ENCODE peak calls at places on chromosomes 11 and 22, in six cellular contexts. H is GM19239; M is psoas muscle; L is mammary epithelial cell; G is cardiac fibroblast; U is CD8-positive, alpha-beta memory T cell. D is an unnamed sample.

GRCh38 chr11:45530776-45531175 is 134.6 kb downstream of the CHST1 start:
- DNase-seq in L (no peak), H (no peak), U (no peak), M (no peak), G (no peak), D (no peak)

GRCh38 chr11:33742249-33742851 is 6.1 kb upstream of the CD59 start:
- DNase-seq in H (no peak), L (no peak), G (peak), U (peak), M (no peak), D (no peak)

GRCh38 chr22:37186228-37186996 is 1.6 kb downstream of the C1QTNF6 start:
- DNase-seq in L (peak), M (peak), H (peak), U (peak), G (peak), D (peak)

GRCh38 chr11:118643995-118644345 is 35.5 kb downstream of the TREH start:
- DNase-seq in G (no peak), M (no peak), U (no peak), L (no peak), H (no peak), D (no peak)

GRCh38 chr22:23285734-23286133 is 105.4 kb downstream of the BCR start:
- DNase-seq in U (no peak), L (no peak), H (no peak), G (peak), M (no peak), D (no peak)

GRCh38 chr11:61683961-61684869 is 4.0 kb downstream of the DAGLA start:
- DNase-seq in U (peak), H (no peak), G (no peak), M (no peak), L (no peak), D (no peak)

GRCh38 chr11:32434116-32434386 is 1.3 kb downstream of the WT1 start:
- DNase-seq in G (no peak), H (no peak), U (no peak), M (no peak), L (no peak), D (no peak)

GRCh38 chr22:26479043-26479791 is 4.4 kb downstream of the HPS4 start:
- DNase-seq in U (no peak), G (no peak), M (no peak), L (no peak), H (no peak), D (no peak)

GRCh38 chr22:49587987-49588386 is 239.7 kb downstream of the BRD1 start:
- DNase-seq in G (no peak), U (no peak), L (no peak), H (no peak), M (no peak), D (no peak)

GRCh38 chr11:107587306-107587979 is 3.5 kb upstream of the ELMOD1 start:
- DNase-seq in H (no peak), G (peak), U (no peak), M (no peak), L (peak), D (no peak)

GRCh38 chr11:60334005-60334620 is 7.1 kb downstream of the MS4A6E start:
- DNase-seq in M (no peak), U (peak), H (peak), L (peak), G (peak), D (peak)

GRCh38 chr22:49464024-49464423 is 363.6 kb downstream of the BRD1 start:
- DNase-seq in L (no peak), G (no peak), U (no peak), H (no peak), M (no peak), D (no peak)

GRCh38 chr11:106077609-106078517 is at the start of gene AASDHPPT:
- DNase-seq in H (no peak), G (peak), L (peak), U (no peak), M (no peak), D (no peak)

GRCh38 chr11:22510741-22511140 is 114.9 kb downstream of the FANCF start:
- DNase-seq in U (no peak), L (peak), M (no peak), G (peak), H (no peak), D (no peak)